ENCODE peak calls at places on chromosomes 4 and X, in four cellular contexts. One of them, this sample, is unnamed.

GRCh38 chrX:19625612-19626011 is 110.3 kb upstream of the MAP3K15 start:
- DNase-seq in GM12878: no peak
- DNase-seq in GM12891: no peak
- DNase-seq in K562: no peak
- DNase-seq in this sample: no peak

GRCh38 chr4:17091104-17091503 is 192.7 kb upstream of the LDB2 start:
- DNase-seq in K562: no peak
- DNase-seq in GM12891: no peak
- DNase-seq in GM12878: no peak
- DNase-seq in this sample: no peak

GRCh38 chr4:160864253-160864652 is 1299.5 kb downstream of the FSTL5 start:
- DNase-seq in K562: no peak
- DNase-seq in GM12891: no peak
- DNase-seq in GM12878: no peak
- DNase-seq in this sample: no peak

GRCh38 chrX:57447856-57448255 is 144.0 kb upstream of the ZXDB start:
- DNase-seq in K562: no peak
- DNase-seq in GM12891: no peak
- DNase-seq in GM12878: no peak
- DNase-seq in this sample: no peak

GRCh38 chr4:182904271-182904761 is 12.9 kb downstream of the DCTD start:
- DNase-seq in GM12891: no peak
- DNase-seq in K562: no peak
- DNase-seq in GM12878: no peak
- DNase-seq in this sample: no peak

GRCh38 chrX:12770440-12770839 is 20.8 kb upstream of the PRPS2 start:
- DNase-seq in GM12891: no peak
- DNase-seq in K562: no peak
- DNase-seq in GM12878: no peak
- DNase-seq in this sample: no peak

GRCh38 chrX:150219374-150220185 is 143.5 kb upstream of the MAMLD1 start:
- DNase-seq in GM12891: no peak
- DNase-seq in K562: no peak
- DNase-seq in GM12878: no peak
- DNase-seq in this sample: no peak

GRCh38 chr4:1872918-1873269 is 1.7 kb downstream of the NSD2 start:
- DNase-seq in GM12891: no peak
- DNase-seq in GM12878: no peak
- DNase-seq in K562: no peak
- DNase-seq in this sample: no peak

GRCh38 chr4:59969909-59970308 is 1230.2 kb upstream of the ADGRL3 start:
- DNase-seq in GM12891: no peak
- DNase-seq in K562: no peak
- DNase-seq in GM12878: no peak
- DNase-seq in this sample: no peak

GRCh38 chr4:121614136-121614535 is 82.6 kb downstream of the ANXA5 start:
- DNase-seq in K562: no peak
- DNase-seq in GM12878: no peak
- DNase-seq in GM12891: no peak
- DNase-seq in this sample: no peak

GRCh38 chr4:116358633-116359222 is 726.6 kb downstream of the TRAM1L1 start:
- DNase-seq in GM12891: peak; percentile 16
- DNase-seq in GM12878: peak; percentile 44
- DNase-seq in K562: peak; percentile 24
- DNase-seq in this sample: peak; percentile 63

GRCh38 chrX:84712621-84713020 is 210.4 kb upstream of the HDX start:
- DNase-seq in GM12891: no peak
- DNase-seq in GM12878: no peak
- DNase-seq in K562: no peak
- DNase-seq in this sample: no peak

GRCh38 chr4:128379860-128380259 is 92.2 kb upstream of the PGRMC2 start:
- DNase-seq in K562: peak; percentile 68
- DNase-seq in GM12891: peak; percentile 12
- DNase-seq in GM12878: no peak
- DNase-seq in this sample: peak; percentile 49

GRCh38 chr4:2290974-2291704 is 29.2 kb upstream of the MXD4 start:
- DNase-seq in GM12891: peak; percentile 53
- DNase-seq in GM12878: no peak
- DNase-seq in K562: no peak
- DNase-seq in this sample: peak; percentile 51

GRCh38 chrX:65572971-65573370 is 38.4 kb upstream of the LAS1L start:
- DNase-seq in GM12891: no peak
- DNase-seq in GM12878: no peak
- DNase-seq in K562: no peak
- DNase-seq in this sample: no peak

GRCh38 chr4:71229477-71230257 is 109.2 kb upstream of the SLC4A4 start:
- DNase-seq in GM12878: no peak
- DNase-seq in K562: peak; percentile 30
- DNase-seq in GM12891: no peak
- DNase-seq in this sample: no peak

GRCh38 chr4:13821522-13821921 is 194.0 kb upstream of the BOD1L1 start:
- DNase-seq in GM12891: no peak
- DNase-seq in GM12878: no peak
- DNase-seq in K562: no peak
- DNase-seq in this sample: no peak

GRCh38 chr4:160034501-160034900 is 931.6 kb downstream of the RAPGEF2 start:
- DNase-seq in GM12878: no peak
- DNase-seq in K562: no peak
- DNase-seq in GM12891: no peak
- DNase-seq in this sample: no peak

GRCh38 chr4:7663075-7663541 is 228.4 kb upstream of the PSAPL1 start:
- DNase-seq in K562: no peak
- DNase-seq in GM12878: no peak
- DNase-seq in GM12891: no peak
- DNase-seq in this sample: no peak

GRCh38 chr4:6658635-6659075 is 18.2 kb downstream of the MRFAP1 start:
- DNase-seq in GM12891: no peak
- DNase-seq in K562: no peak
- DNase-seq in GM12878: no peak
- DNase-seq in this sample: no peak

GRCh38 chr4:149997881-149998421 is 80.3 kb upstream of the DCLK2 start:
- DNase-seq in GM12891: no peak
- DNase-seq in K562: peak; percentile 24
- DNase-seq in GM12878: no peak
- DNase-seq in this sample: no peak

GRCh38 chrX:56788229-56788628 is 59.2 kb downstream of the NBDY start:
- DNase-seq in GM12891: no peak
- DNase-seq in GM12878: no peak
- DNase-seq in K562: no peak
- DNase-seq in this sample: peak; percentile 13

GRCh38 chr4:53764761-53765490 is 173.6 kb upstream of the LNX1 start:
- DNase-seq in GM12878: no peak
- DNase-seq in K562: no peak
- DNase-seq in GM12891: no peak
- DNase-seq in this sample: no peak

GRCh38 chr4:3070709-3071500 is 3.4 kb downstream of the HTT-AS start:
- DNase-seq in GM12891: no peak
- DNase-seq in GM12878: no peak
- DNase-seq in K562: no peak
- DNase-seq in this sample: no peak

GRCh38 chr4:98749206-98749605 is 90.8 kb upstream of the TSPAN5 start:
- DNase-seq in GM12891: no peak
- DNase-seq in K562: no peak
- DNase-seq in GM12878: no peak
- DNase-seq in this sample: no peak

GRCh38 chr4:5882947-5883346 is 9.9 kb downstream of the CRMP1 start:
- DNase-seq in GM12878: no peak
- DNase-seq in K562: no peak
- DNase-seq in GM12891: no peak
- DNase-seq in this sample: no peak

GRCh38 chrX:143017272-143017671 is 8.5 kb upstream of the SPANXN4 start:
- DNase-seq in K562: no peak
- DNase-seq in GM12878: no peak
- DNase-seq in GM12891: no peak
- DNase-seq in this sample: no peak

GRCh38 chr4:141126769-141127168 is 6.5 kb downstream of the RNF150 start:
- DNase-seq in K562: no peak
- DNase-seq in GM12891: no peak
- DNase-seq in GM12878: no peak
- DNase-seq in this sample: no peak
- TF ChIP-seq SPI1 in K562: no peak
- TF ChIP-seq SPI1 in GM12891: no peak
- TF ChIP-seq SPI1 in GM12878: no peak
- TF ChIP-seq SPI1 in this sample: no peak

GRCh38 chr4:40629401-40630334 is at the start of gene RBM47:
- DNase-seq in GM12878: no peak
- DNase-seq in K562: no peak
- DNase-seq in GM12891: peak; percentile 33
- DNase-seq in this sample: peak; percentile 36

GRCh38 chr4:40627540-40627939 is 2.1 kb downstream of the RBM47 start:
- DNase-seq in K562: no peak
- DNase-seq in GM12891: no peak
- DNase-seq in GM12878: no peak
- DNase-seq in this sample: no peak

GRCh38 chr4:40628888-40629287 is 776 bp downstream of the RBM47 start:
- DNase-seq in GM12878: no peak
- DNase-seq in GM12891: no peak
- DNase-seq in K562: no peak
- DNase-seq in this sample: no peak

GRCh38 chr4:40623707-40624106 is 6.0 kb downstream of the RBM47 start:
- DNase-seq in GM12891: no peak
- DNase-seq in GM12878: no peak
- DNase-seq in K562: no peak
- DNase-seq in this sample: no peak

GRCh38 chr4:40626183-40626990 is 3.3 kb downstream of the RBM47 start:
- DNase-seq in GM12878: no peak
- DNase-seq in K562: no peak
- DNase-seq in GM12891: no peak
- DNase-seq in this sample: no peak
- TF ChIP-seq SPI1 in GM12878: no peak
- TF ChIP-seq SPI1 in K562: no peak
- TF ChIP-seq SPI1 in GM12891: no peak
- TF ChIP-seq SPI1 in this sample: no peak

DNA sequence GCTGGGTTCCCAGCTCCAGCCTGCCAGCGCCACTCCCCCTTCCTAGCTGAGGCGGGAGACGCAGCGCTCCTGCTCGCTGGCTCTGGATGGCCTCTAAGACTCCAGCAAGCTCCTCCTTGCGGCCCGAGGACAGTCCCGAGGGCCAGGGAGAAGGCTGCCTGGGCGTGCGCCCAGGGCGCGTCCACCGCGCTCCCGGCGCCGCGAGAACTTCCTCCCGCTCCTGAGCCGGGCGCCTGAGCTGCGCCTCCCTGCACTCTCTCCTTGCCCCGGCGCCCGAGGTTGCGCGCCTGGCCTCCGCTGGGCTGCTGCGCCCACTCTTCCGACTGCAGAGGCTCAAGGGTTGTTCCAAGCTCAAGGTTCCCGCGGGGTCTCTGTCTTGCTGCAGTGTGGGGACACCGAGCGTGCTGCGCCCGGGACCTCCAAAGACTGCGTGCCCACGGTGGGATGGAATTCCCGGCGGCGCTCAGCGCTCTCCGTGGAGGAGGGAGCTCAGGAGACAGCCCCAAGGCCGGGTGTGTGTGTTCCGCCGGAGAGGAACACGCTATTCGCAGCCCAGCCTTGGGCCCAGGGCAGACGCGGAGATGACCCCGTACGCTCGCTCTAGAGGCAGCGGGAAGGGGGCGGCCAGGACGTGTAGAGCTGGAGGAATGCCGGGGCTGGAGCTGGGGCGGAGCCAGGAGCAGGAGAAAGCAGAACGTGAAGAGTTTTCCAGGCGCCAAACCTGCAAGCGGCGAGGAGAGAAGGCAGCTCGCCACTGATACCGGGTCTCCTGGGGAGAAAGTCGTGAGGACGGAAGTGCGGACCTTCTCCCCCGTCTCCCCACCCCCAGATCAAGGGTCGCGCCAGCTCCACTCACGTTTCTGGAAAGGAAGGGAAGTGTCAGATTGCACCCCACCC is at the start of gene ARHGAP6:
- DNase-seq in K562: no peak
- DNase-seq in GM12878: no peak
- DNase-seq in GM12891: peak; percentile 6
- DNase-seq in this sample: no peak
- TF ChIP-seq SPI1 in K562: no peak
- TF ChIP-seq SPI1 in GM12878: no peak
- TF ChIP-seq SPI1 in GM12891: peak; percentile 7
- TF ChIP-seq SPI1 in this sample: no peak

DNA sequence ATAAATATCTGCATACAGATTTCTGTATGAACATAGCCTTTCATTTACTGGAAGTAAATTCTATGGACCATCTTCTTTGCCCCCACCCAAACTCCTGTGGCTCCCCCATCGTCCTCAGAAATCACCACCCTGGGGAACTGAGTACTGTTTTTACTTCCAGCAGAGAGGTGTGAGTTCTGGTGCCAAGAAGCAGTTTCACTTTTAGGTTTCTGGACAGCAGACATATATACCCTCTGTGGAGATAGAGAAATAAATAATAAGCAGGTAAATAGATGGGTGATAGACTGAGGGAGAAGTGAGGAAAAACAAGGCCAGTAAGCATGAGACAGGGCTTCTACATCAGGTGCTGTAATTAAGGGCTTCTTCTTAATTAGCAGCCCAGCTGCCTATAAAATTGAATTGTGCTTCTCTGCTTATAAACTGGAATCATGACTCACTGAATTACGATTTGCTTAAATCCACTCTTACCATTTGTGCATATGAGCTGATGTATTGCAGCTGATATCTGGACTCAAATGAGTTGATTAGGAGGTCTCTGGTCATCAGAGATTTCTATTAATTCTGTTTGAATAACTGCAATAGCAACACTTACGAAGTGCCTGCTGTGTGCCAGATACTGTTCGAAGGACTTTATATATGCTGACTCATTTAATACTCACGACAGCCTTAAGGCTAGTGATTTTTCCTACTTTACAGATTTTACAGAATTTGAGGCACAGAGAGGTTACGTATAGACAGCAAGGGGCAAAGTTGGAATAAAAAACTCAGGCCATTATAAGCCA is 60.8 kb upstream of the DHX15 start:
- DNase-seq in GM12891: no peak
- DNase-seq in GM12878: no peak
- DNase-seq in K562: no peak
- DNase-seq in this sample: no peak
- TF ChIP-seq SPI1 in GM12891: no peak
- TF ChIP-seq SPI1 in GM12878: no peak
- TF ChIP-seq SPI1 in K562: no peak
- TF ChIP-seq SPI1 in this sample: no peak

DNA sequence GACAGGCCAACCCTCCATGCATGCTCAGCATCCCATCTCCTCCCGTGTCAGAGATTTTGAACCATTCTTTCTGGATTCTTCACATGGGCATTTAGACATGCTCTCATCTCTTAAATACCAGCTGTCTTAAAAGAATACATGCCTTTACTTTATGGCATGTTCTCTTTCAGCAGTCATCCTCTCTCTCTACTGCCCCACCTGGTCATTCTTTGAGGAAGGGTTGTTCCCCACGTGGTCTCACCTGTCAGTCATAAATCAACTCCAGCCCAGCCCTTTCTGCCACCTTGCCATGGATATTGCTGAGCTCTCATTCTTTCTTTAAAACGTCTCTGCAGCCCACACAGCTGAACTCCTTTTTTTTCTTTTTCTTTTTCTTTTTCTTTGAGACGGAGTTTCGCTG is 111.3 kb downstream of the ARHGAP10 start:
- DNase-seq in GM12891: no peak
- DNase-seq in GM12878: no peak
- DNase-seq in K562: peak; percentile 70
- DNase-seq in this sample: no peak
- TF ChIP-seq SPI1 in GM12891: no peak
- TF ChIP-seq SPI1 in GM12878: no peak
- TF ChIP-seq SPI1 in K562: no peak
- TF ChIP-seq SPI1 in this sample: no peak

This sample was measured in HL-60.